ENCODE peak calls at places on chromosomes 11 and 22, in six cellular contexts. One of them, this sample, is unnamed.

GRCh38 chr11:73156114-73156513 is 14.0 kb upstream of the FCHSD2 start:
- DNase-seq in GM23338: no peak
- DNase-seq in lower lobe of right lung: no peak
- DNase-seq in brain microvascular endothelial cell: no peak
- DNase-seq in A549: no peak
- DNase-seq in mesothelial cell of epicardium: no peak
- DNase-seq in this sample: no peak

GRCh38 chr11:28144808-28145207 is 36.6 kb downstream of the METTL15 start:
- DNase-seq in mesothelial cell of epicardium: no peak
- DNase-seq in lower lobe of right lung: no peak
- DNase-seq in GM23338: no peak
- DNase-seq in A549: no peak
- DNase-seq in brain microvascular endothelial cell: no peak
- DNase-seq in this sample: no peak

GRCh38 chr11:14672635-14673034 is 29.0 kb downstream of the PDE3B start:
- DNase-seq in A549: no peak
- DNase-seq in GM23338: no peak
- DNase-seq in mesothelial cell of epicardium: no peak
- DNase-seq in brain microvascular endothelial cell: no peak
- DNase-seq in lower lobe of right lung: no peak
- DNase-seq in this sample: no peak

GRCh38 chr11:74713686-74714085 is 17.5 kb downstream of the CHRDL2 start:
- DNase-seq in mesothelial cell of epicardium: no peak
- DNase-seq in A549: no peak
- DNase-seq in GM23338: no peak
- DNase-seq in lower lobe of right lung: no peak
- DNase-seq in brain microvascular endothelial cell: no peak
- DNase-seq in this sample: no peak

GRCh38 chr11:129930306-129930705 is 34.9 kb upstream of the NFRKB start:
- DNase-seq in lower lobe of right lung: no peak
- DNase-seq in A549: no peak
- DNase-seq in brain microvascular endothelial cell: peak
- DNase-seq in GM23338: no peak
- DNase-seq in mesothelial cell of epicardium: no peak
- DNase-seq in this sample: no peak

GRCh38 chr11:122081073-122081472 is 34.9 kb downstream of the BLID start:
- DNase-seq in brain microvascular endothelial cell: no peak
- DNase-seq in A549: no peak
- DNase-seq in GM23338: no peak
- DNase-seq in mesothelial cell of epicardium: no peak
- DNase-seq in lower lobe of right lung: no peak
- DNase-seq in this sample: no peak

GRCh38 chr22:27748355-27749168 is 53.0 kb downstream of the MN1 start:
- DNase-seq in A549: no peak
- DNase-seq in brain microvascular endothelial cell: peak
- DNase-seq in mesothelial cell of epicardium: no peak
- DNase-seq in lower lobe of right lung: no peak
- DNase-seq in GM23338: peak
- DNase-seq in this sample: no peak

GRCh38 chr11:86978756-86979608 is 23.8 kb upstream of the FZD4 start:
- DNase-seq in A549: peak
- DNase-seq in mesothelial cell of epicardium: no peak
- DNase-seq in GM23338: peak
- DNase-seq in lower lobe of right lung: no peak
- DNase-seq in brain microvascular endothelial cell: peak
- DNase-seq in this sample: no peak

GRCh38 chr22:29457730-29458129 is 19.3 kb downstream of the RFPL1 start:
- DNase-seq in lower lobe of right lung: no peak
- DNase-seq in brain microvascular endothelial cell: peak
- DNase-seq in GM23338: peak
- DNase-seq in A549: peak
- DNase-seq in mesothelial cell of epicardium: no peak
- DNase-seq in this sample: no peak

GRCh38 chr11:132601863-132602262 is 930.4 kb downstream of the OPCML start:
- DNase-seq in brain microvascular endothelial cell: no peak
- DNase-seq in lower lobe of right lung: no peak
- DNase-seq in A549: no peak
- DNase-seq in mesothelial cell of epicardium: no peak
- DNase-seq in GM23338: no peak
- DNase-seq in this sample: no peak

GRCh38 chr11:109085708-109086373 is 336.1 kb upstream of the C11orf87 start:
- DNase-seq in mesothelial cell of epicardium: no peak
- DNase-seq in lower lobe of right lung: no peak
- DNase-seq in GM23338: no peak
- DNase-seq in A549: no peak
- DNase-seq in brain microvascular endothelial cell: no peak
- DNase-seq in this sample: no peak

GRCh38 chr11:10856689-10857603 is 907 bp downstream of the ZBED5 start:
- DNase-seq in brain microvascular endothelial cell: peak
- DNase-seq in GM23338: peak
- DNase-seq in A549: no peak
- DNase-seq in mesothelial cell of epicardium: no peak
- DNase-seq in lower lobe of right lung: peak
- DNase-seq in this sample: no peak

GRCh38 chr22:50529416-50530279 is at the start of gene TYMP:
- DNase-seq in mesothelial cell of epicardium: peak
- DNase-seq in A549: peak
- DNase-seq in brain microvascular endothelial cell: no peak
- DNase-seq in lower lobe of right lung: peak
- DNase-seq in GM23338: peak
- DNase-seq in this sample: no peak

GRCh38 chr11:59615637-59616395 is at the start of gene OSBP:
- DNase-seq in GM23338: peak
- DNase-seq in lower lobe of right lung: peak
- DNase-seq in mesothelial cell of epicardium: peak
- DNase-seq in brain microvascular endothelial cell: peak
- DNase-seq in A549: peak
- DNase-seq in this sample: peak

GRCh38 chr11:6611092-6612007 is 666 bp downstream of the TAF10 start:
- DNase-seq in brain microvascular endothelial cell: no peak
- DNase-seq in mesothelial cell of epicardium: no peak
- DNase-seq in A549: no peak
- DNase-seq in lower lobe of right lung: peak
- DNase-seq in GM23338: peak
- DNase-seq in this sample: no peak

GRCh38 chr22:29635734-29636357 is 32.4 kb downstream of the NF2 start:
- DNase-seq in GM23338: peak
- DNase-seq in lower lobe of right lung: no peak
- DNase-seq in mesothelial cell of epicardium: no peak
- DNase-seq in brain microvascular endothelial cell: no peak
- DNase-seq in A549: peak
- DNase-seq in this sample: no peak

GRCh38 chr22:43168416-43169309 is 17.3 kb downstream of the TSPO start:
- DNase-seq in GM23338: no peak
- DNase-seq in lower lobe of right lung: no peak
- DNase-seq in A549: no peak
- DNase-seq in mesothelial cell of epicardium: no peak
- DNase-seq in brain microvascular endothelial cell: peak
- DNase-seq in this sample: no peak

GRCh38 chr22:50191041-50191740 is 5.5 kb downstream of the TRABD start:
- DNase-seq in A549: no peak
- DNase-seq in mesothelial cell of epicardium: no peak
- DNase-seq in brain microvascular endothelial cell: no peak
- DNase-seq in GM23338: no peak
- DNase-seq in lower lobe of right lung: peak
- DNase-seq in this sample: no peak

GRCh38 chr11:134071306-134071705 is 2.4 kb downstream of the JAM3 start:
- DNase-seq in lower lobe of right lung: no peak
- DNase-seq in brain microvascular endothelial cell: no peak
- DNase-seq in A549: no peak
- DNase-seq in GM23338: no peak
- DNase-seq in mesothelial cell of epicardium: no peak
- DNase-seq in this sample: no peak

GRCh38 chr11:82682003-82682751 is 51.5 kb downstream of the FAM181B start:
- DNase-seq in mesothelial cell of epicardium: no peak
- DNase-seq in A549: peak
- DNase-seq in brain microvascular endothelial cell: peak
- DNase-seq in GM23338: peak
- DNase-seq in lower lobe of right lung: no peak
- DNase-seq in this sample: no peak

GRCh38 chr11:121965330-121965729 is 150.7 kb downstream of the BLID start:
- DNase-seq in A549: no peak
- DNase-seq in brain microvascular endothelial cell: peak
- DNase-seq in mesothelial cell of epicardium: peak
- DNase-seq in GM23338: no peak
- DNase-seq in lower lobe of right lung: no peak
- DNase-seq in this sample: no peak

GRCh38 chr22:45271667-45272188 is 13.0 kb upstream of the UPK3A start:
- DNase-seq in GM23338: no peak
- DNase-seq in A549: no peak
- DNase-seq in brain microvascular endothelial cell: no peak
- DNase-seq in mesothelial cell of epicardium: no peak
- DNase-seq in lower lobe of right lung: no peak
- DNase-seq in this sample: no peak

GRCh38 chr22:50673231-50674126 is 856 bp downstream of the SHANK3 start:
- DNase-seq in lower lobe of right lung: no peak
- DNase-seq in A549: no peak
- DNase-seq in brain microvascular endothelial cell: no peak
- DNase-seq in GM23338: peak
- DNase-seq in mesothelial cell of epicardium: no peak
- DNase-seq in this sample: no peak

GRCh38 chr11:11313902-11314692 is 39.0 kb downstream of the CSNK2A3 start:
- DNase-seq in A549: no peak
- DNase-seq in brain microvascular endothelial cell: no peak
- DNase-seq in GM23338: no peak
- DNase-seq in lower lobe of right lung: no peak
- DNase-seq in mesothelial cell of epicardium: no peak
- DNase-seq in this sample: no peak

GRCh38 chr11:66886671-66887221 is 29.9 kb downstream of the LRFN4 start:
- DNase-seq in mesothelial cell of epicardium: no peak
- DNase-seq in lower lobe of right lung: no peak
- DNase-seq in A549: peak
- DNase-seq in GM23338: no peak
- DNase-seq in brain microvascular endothelial cell: peak
- DNase-seq in this sample: no peak

GRCh38 chr11:125688066-125688465 is 7.4 kb upstream of the ACRV1 start:
- DNase-seq in mesothelial cell of epicardium: no peak
- DNase-seq in lower lobe of right lung: no peak
- DNase-seq in GM23338: no peak
- DNase-seq in A549: no peak
- DNase-seq in brain microvascular endothelial cell: no peak
- DNase-seq in this sample: no peak

GRCh38 chr22:46612904-46613605 is 7.1 kb upstream of the GRAMD4 start:
- DNase-seq in GM23338: no peak
- DNase-seq in brain microvascular endothelial cell: no peak
- DNase-seq in mesothelial cell of epicardium: no peak
- DNase-seq in lower lobe of right lung: peak
- DNase-seq in A549: no peak
- DNase-seq in this sample: no peak

GRCh38 chr11:130816516-130816915 is 99.8 kb downstream of the SNX19 start:
- DNase-seq in lower lobe of right lung: no peak
- DNase-seq in brain microvascular endothelial cell: no peak
- DNase-seq in A549: no peak
- DNase-seq in GM23338: no peak
- DNase-seq in mesothelial cell of epicardium: no peak
- DNase-seq in this sample: no peak

GRCh38 chr11:124233376-124233775 is 7.5 kb upstream of the OR8G1 start:
- DNase-seq in brain microvascular endothelial cell: no peak
- DNase-seq in GM23338: no peak
- DNase-seq in lower lobe of right lung: no peak
- DNase-seq in mesothelial cell of epicardium: no peak
- DNase-seq in A549: no peak
- DNase-seq in this sample: no peak
- TF ChIP-seq CTCF in brain microvascular endothelial cell: no peak
- TF ChIP-seq CTCF in GM23338: no peak
- TF ChIP-seq CTCF in lower lobe of right lung: no peak
- TF ChIP-seq CTCF in mesothelial cell of epicardium: no peak
- TF ChIP-seq CTCF in A549: no peak
- TF ChIP-seq CTCF in this sample: no peak

DNA sequence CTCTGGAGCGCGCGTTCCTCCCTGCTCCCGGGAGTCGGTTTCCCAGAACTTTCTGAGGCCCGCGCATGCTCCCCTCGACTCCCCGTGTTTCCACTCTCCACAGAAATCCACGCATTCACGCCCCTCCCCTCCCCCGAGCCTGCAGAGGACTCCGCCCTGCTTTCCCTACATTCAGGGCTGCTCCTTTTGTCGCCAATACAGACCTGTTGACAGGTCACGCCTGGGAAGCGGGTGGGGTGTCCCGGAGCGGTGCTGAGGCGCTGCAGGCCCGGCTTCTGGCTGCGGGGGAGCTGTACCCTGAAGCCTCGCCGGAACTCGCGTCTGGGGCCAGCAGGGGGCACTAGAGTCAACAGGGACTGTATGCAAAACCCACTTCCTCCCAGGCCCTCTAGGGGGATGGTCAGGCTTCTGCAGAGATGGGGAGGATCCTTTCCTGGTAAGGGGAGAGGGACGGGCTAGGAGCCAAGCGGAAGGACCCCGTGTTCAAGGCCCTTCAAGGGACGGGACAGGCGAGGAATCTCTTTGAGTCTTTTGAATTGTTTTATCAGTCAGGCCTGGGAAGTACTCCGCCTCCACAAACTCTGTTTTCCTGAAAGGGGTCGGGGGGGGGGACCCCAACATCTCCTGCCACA is at the start of gene PRAME:
- DNase-seq in A549: peak
- DNase-seq in mesothelial cell of epicardium: no peak
- DNase-seq in GM23338: peak
- DNase-seq in brain microvascular endothelial cell: peak
- DNase-seq in lower lobe of right lung: peak
- DNase-seq in this sample: peak
- TF ChIP-seq CTCF in A549: peak
- TF ChIP-seq CTCF in mesothelial cell of epicardium: peak
- TF ChIP-seq CTCF in GM23338: peak
- TF ChIP-seq CTCF in brain microvascular endothelial cell: peak
- TF ChIP-seq CTCF in lower lobe of right lung: peak
- TF ChIP-seq CTCF in this sample: peak

DNA sequence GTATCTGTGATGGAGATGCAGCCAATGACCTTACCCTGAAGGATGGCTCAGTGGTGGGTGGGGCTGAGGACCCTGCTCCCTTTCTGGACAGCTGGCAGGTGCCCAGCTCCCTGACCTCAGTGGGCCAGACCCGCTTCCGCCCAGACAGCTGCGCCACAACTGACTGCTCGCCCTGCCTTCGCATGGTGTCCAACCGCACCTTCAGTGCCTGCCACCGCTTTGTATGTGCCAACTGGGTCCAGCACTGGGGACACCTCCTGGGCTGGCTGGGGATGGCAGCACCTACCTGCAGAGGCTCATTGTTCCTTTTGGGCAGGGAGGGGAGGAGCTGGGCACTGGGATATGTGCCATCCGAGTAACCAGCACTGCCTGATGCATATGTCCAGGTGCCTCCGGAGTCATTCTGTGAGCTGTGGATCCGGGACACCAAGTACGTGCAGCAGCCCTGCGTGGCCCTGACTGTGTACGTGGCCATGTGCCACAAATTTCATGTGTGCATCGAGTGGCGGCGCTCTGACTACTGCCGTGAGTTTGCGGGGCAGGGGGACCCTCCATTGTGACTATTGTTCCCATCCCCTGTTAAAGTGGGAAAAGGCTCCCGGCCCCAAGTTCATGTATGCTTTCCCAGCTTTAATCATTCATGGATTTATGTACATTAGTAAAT is 84.8 kb downstream of the OTOG start:
- DNase-seq in lower lobe of right lung: no peak
- DNase-seq in GM23338: peak
- DNase-seq in mesothelial cell of epicardium: no peak
- DNase-seq in A549: no peak
- DNase-seq in brain microvascular endothelial cell: no peak
- DNase-seq in this sample: no peak
- TF ChIP-seq CTCF in lower lobe of right lung: no peak
- TF ChIP-seq CTCF in GM23338: peak
- TF ChIP-seq CTCF in mesothelial cell of epicardium: no peak
- TF ChIP-seq CTCF in A549: no peak
- TF ChIP-seq CTCF in brain microvascular endothelial cell: no peak
- TF ChIP-seq CTCF in this sample: no peak

GRCh38 chr11:69209038-69209350 is 53.3 kb downstream of the SMIM38 start:
- DNase-seq in lower lobe of right lung: no peak
- DNase-seq in mesothelial cell of epicardium: no peak
- DNase-seq in GM23338: no peak
- DNase-seq in A549: no peak
- DNase-seq in brain microvascular endothelial cell: no peak
- DNase-seq in this sample: no peak
- TF ChIP-seq CTCF in lower lobe of right lung: no peak
- TF ChIP-seq CTCF in mesothelial cell of epicardium: peak
- TF ChIP-seq CTCF in GM23338: no peak
- TF ChIP-seq CTCF in A549: no peak
- TF ChIP-seq CTCF in brain microvascular endothelial cell: peak
- TF ChIP-seq CTCF in this sample: no peak